ENCODE peak calls at places on chromosome 1, in eight cellular contexts. N, T, O, Y, U, I, M and Q are unnamed samples.

GRCh38 chr1:17438176-17438976 is 1.1 kb downstream of the RCC2 start:
- DNase-seq in N (peak; percentile 38), T (peak; percentile 70), O (peak; percentile 40), Y (peak; percentile 59), U (peak; percentile 21), I (peak; percentile 80), M (peak; percentile 74), Q (peak; percentile 40)

GRCh38 chr1:172589553-172589952 is 56.6 kb downstream of the SUCO start:
- DNase-seq in N (no peak), T (no peak), O (no peak), Y (no peak), U (no peak), I (no peak), M (no peak), Q (no peak)

GRCh38 chr1:38031513-38031866 is 15.1 kb downstream of the POU3F1 start:
- DNase-seq in N (no peak), T (no peak), O (no peak), Y (no peak), U (no peak), I (no peak), M (no peak), Q (no peak)

GRCh38 chr1:22275626-22276395 is 132.9 kb upstream of the WNT4 start:
- DNase-seq in N (peak; percentile 54), T (peak; percentile 31), O (no peak), Y (peak; percentile 30), U (no peak), I (peak; percentile 75), M (peak; percentile 65), Q (peak; percentile 26)

GRCh38 chr1:71463144-71463543 is 382.3 kb upstream of the ZRANB2 start:
- DNase-seq in N (no peak), T (no peak), O (no peak), Y (peak; percentile 24), U (no peak), I (no peak), M (no peak), Q (no peak)

GRCh38 chr1:15623435-15623834 is 6.2 kb downstream of the DDI2 start:
- DNase-seq in N (no peak), T (no peak), O (no peak), Y (no peak), U (no peak), I (no peak), M (no peak), Q (no peak)

GRCh38 chr1:54291276-54292014 is 91.5 kb downstream of the MRPL37 start:
- DNase-seq in N (no peak), T (no peak), O (no peak), Y (no peak), U (no peak), I (no peak), M (no peak), Q (no peak)

GRCh38 chr1:241730031-241730430 is 78.0 kb downstream of the WDR64 start:
- DNase-seq in N (no peak), T (no peak), O (no peak), Y (no peak), U (no peak), I (no peak), M (no peak), Q (no peak)

GRCh38 chr1:194289569-194290266 is 1103.3 kb upstream of the B3GALT2 start:
- DNase-seq in N (no peak), T (peak; percentile 12), O (peak; percentile 45), Y (no peak), U (no peak), I (no peak), M (no peak), Q (peak; percentile 80)

GRCh38 chr1:3480369-3480719 is 25.9 kb downstream of the ARHGEF16 start:
- DNase-seq in N (no peak), T (no peak), O (no peak), Y (no peak), U (no peak), I (no peak), M (no peak), Q (no peak)
- H3K27ac ChIP-seq in N (no peak overlapping the region), T (no peak overlapping the region), O (no peak overlapping the region), Y (no peak overlapping the region), U (no peak overlapping the region), I (no peak overlapping the region), M (no peak overlapping the region), Q (no peak overlapping the region)

GRCh38 chr1:11795238-11795890 is 10.4 kb downstream of the MTHFR start:
- DNase-seq in N (no peak), T (no peak), O (no peak), Y (no peak), U (no peak), I (no peak), M (no peak), Q (no peak)

GRCh38 chr1:11794446-11795237 is 11.1 kb downstream of the MTHFR start:
- DNase-seq in N (no peak), T (no peak), O (no peak), Y (no peak), U (no peak), I (no peak), M (no peak), Q (no peak)

GRCh38 chr1:11797525-11798216 is 8.1 kb downstream of the MTHFR start:
- DNase-seq in N (no peak), T (no peak), O (no peak), Y (peak; percentile 25), U (no peak), I (no peak), M (no peak), Q (no peak)

GRCh38 chr1:11793819-11794218 is 11.9 kb downstream of the MTHFR start:
- DNase-seq in N (no peak), T (no peak), O (no peak), Y (no peak), U (no peak), I (no peak), M (no peak), Q (no peak)

DNA sequence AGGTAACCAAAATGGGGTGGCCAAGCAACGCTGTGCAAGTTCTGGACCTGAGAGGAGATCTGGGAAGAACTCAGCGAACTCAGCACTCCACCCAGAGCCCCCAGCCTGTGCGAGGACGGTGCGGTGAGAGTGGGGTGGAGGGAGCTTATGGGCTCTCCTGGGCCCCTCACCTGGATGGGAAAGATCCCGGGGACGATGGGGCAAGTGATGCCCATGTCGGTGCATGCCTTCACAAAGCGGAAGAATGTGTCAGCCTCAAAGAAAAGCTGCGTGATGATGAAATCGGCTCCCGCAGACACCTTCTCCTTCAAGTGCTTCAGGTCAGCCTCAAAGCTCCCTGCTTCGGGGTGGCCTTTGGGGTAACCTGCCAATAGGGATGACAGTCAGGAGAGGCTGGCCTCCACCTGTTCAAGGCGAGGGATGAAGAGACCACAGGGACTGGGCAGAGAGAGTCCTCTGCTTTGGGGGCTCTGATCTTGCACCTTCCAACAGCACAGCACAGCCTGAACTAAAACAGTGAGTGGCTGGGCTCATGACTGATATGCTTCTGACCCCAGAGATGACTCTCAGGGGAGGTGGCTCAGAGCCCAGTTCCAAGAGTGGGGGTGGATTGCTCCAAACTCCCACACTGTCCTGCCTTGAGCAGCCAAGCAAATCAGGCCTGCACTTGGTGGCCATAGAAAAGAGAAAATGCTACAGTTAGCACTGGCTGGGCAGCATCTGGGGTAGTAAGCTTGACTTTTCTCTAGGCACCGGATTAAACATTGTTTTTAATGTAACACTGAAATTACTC is 9.5 kb downstream of the MTHFR start:
- DNase-seq in N (no peak), T (no peak), O (no peak), Y (peak; percentile 23), U (no peak), I (no peak), M (no peak), Q (no peak)
- H3K27ac ChIP-seq in N (peak overlapping the region; percentile 6), T (no peak overlapping the region), O (no peak overlapping the region), Y (peak overlapping the region; percentile 34), U (no peak overlapping the region), I (no peak overlapping the region), M (peak overlapping the region; percentile 58), Q (no peak overlapping the region)

GRCh38 chr1:64887689-64888217 is 78.6 kb downstream of the JAK1 start:
- DNase-seq in N (no peak), T (no peak), O (no peak), Y (no peak), U (no peak), I (no peak), M (no peak), Q (no peak)

GRCh38 chr1:64893921-64894320 is 72.4 kb downstream of the JAK1 start:
- DNase-seq in N (no peak), T (no peak), O (no peak), Y (no peak), U (no peak), I (no peak), M (no peak), Q (no peak)

GRCh38 chr1:64892576-64893573 is 73.5 kb downstream of the JAK1 start:
- DNase-seq in N (no peak), T (no peak), O (no peak), Y (no peak), U (no peak), I (peak; percentile 15), M (no peak), Q (no peak)

GRCh38 chr1:64891440-64891815 is 74.9 kb downstream of the JAK1 start:
- DNase-seq in N (no peak), T (no peak), O (no peak), Y (no peak), U (no peak), I (no peak), M (no peak), Q (peak; percentile 8)

GRCh38 chr1:64890699-64891439 is 75.5 kb downstream of the JAK1 start:
- DNase-seq in N (no peak), T (no peak), O (no peak), Y (no peak), U (no peak), I (no peak), M (no peak), Q (no peak)
- H3K27ac ChIP-seq in N (no peak overlapping the region), T (no peak overlapping the region), O (peak overlapping the region; percentile 7), Y (no peak overlapping the region), U (no peak overlapping the region), I (no peak overlapping the region), M (peak overlapping the region; percentile 79), Q (no peak overlapping the region)

DNA sequence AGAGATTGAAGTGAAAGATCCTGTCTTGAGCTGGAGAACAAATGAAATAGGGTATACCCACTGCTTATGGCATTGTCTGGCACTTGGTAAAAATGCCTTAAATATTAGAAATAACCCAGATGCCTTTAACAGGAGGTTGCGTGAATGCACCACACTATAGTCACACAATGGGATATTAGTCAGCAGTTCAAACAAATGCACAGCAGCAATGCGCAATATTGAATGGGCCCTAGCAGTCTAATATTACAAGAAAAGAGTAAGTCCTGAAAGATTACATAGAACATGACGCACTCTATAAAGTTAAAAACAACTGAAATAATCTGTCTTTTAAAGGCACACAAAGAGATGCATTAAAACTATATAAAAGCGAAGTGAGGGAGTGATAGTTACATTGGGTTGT is 161.0 kb downstream of the EDEM3 start:
- DNase-seq in N (no peak), T (no peak), O (no peak), Y (peak; percentile 7), U (no peak), I (no peak), M (no peak), Q (no peak)
- H3K27ac ChIP-seq in N (no peak overlapping the region), T (no peak overlapping the region), O (no peak overlapping the region), Y (no peak overlapping the region), U (no peak overlapping the region), I (no peak overlapping the region), M (no peak overlapping the region), Q (no peak overlapping the region)

GRCh38 chr1:2821373-2821955 is 20.0 kb upstream of the TTC34 start:
- DNase-seq in N (no peak), T (no peak), O (no peak), Y (no peak), U (no peak), I (no peak), M (peak; percentile 36), Q (no peak)
- H3K27ac ChIP-seq in N (no peak overlapping the region), T (no peak overlapping the region), O (no peak overlapping the region), Y (no peak overlapping the region), U (no peak overlapping the region), I (no peak overlapping the region), M (no peak overlapping the region), Q (no peak overlapping the region)